ENCODE peak calls at places on chromosomes 1 and 21, in eight cellular contexts. W, L, I, F, V, C, N and K are unnamed samples.

GRCh38 chr1:43366179-43366578 is 1.6 kb downstream of the ELOVL1 start:
- DNase-seq in W (no peak), L (no peak), I (no peak), F (peak; percentile 73), V (no peak), C (peak; percentile 18), N (no peak), K (no peak)

GRCh38 chr21:42440187-42440792 is 36.6 kb downstream of the UBASH3A start:
- DNase-seq in W (no peak), L (no peak), I (no peak), F (no peak), V (no peak), C (no peak), N (no peak), K (no peak)

GRCh38 chr1:168202941-168203654 is 22.7 kb upstream of the SFT2D2 start:
- DNase-seq in W (no peak), L (peak; percentile 95), I (no peak), F (no peak), V (peak; percentile 78), C (no peak), N (peak; percentile 95), K (no peak)

GRCh38 chr1:22031214-22031962 is 21.1 kb upstream of the CDC42 start:
- DNase-seq in W (peak; percentile 28), L (no peak), I (no peak), F (no peak), V (no peak), C (no peak), N (no peak), K (no peak)

GRCh38 chr1:156896490-156897033 is 3.0 kb downstream of the PEAR1 start:
- DNase-seq in W (no peak), L (peak; percentile 84), I (no peak), F (peak; percentile 54), V (peak; percentile 85), C (no peak), N (peak; percentile 91), K (peak; percentile 12)

GRCh38 chr1:55640708-55641473 is 425.7 kb upstream of the USP24 start:
- DNase-seq in W (peak; percentile 0), L (peak; percentile 81), I (peak; percentile 86), F (no peak), V (peak; percentile 42), C (peak; percentile 65), N (peak; percentile 55), K (no peak)

GRCh38 chr21:45259206-45259795 is 28.4 kb downstream of the POFUT2 start:
- DNase-seq in W (no peak), L (peak; percentile 10), I (no peak), F (peak; percentile 12), V (no peak), C (no peak), N (no peak), K (no peak)

GRCh38 chr1:182700351-182700709 is 15.9 kb upstream of the RGS8 start:
- DNase-seq in W (no peak), L (no peak), I (no peak), F (no peak), V (no peak), C (no peak), N (no peak), K (no peak)

GRCh38 chr1:155000725-155001437 is 1.7 kb upstream of the ZBTB7B start:
- DNase-seq in W (peak; percentile 57), L (peak; percentile 87), I (peak; percentile 95), F (peak; percentile 95), V (peak; percentile 93), C (peak; percentile 89), N (peak; percentile 76), K (peak; percentile 84)

GRCh38 chr1:34929497-34929852 is at the start of gene DLGAP3:
- DNase-seq in W (no peak), L (peak; percentile 20), I (no peak), F (no peak), V (no peak), C (no peak), N (no peak), K (peak; percentile 81)

GRCh38 chr1:8818325-8818775 is 910 bp upstream of the RERE start:
- DNase-seq in W (no peak), L (peak; percentile 75), I (no peak), F (no peak), V (peak; percentile 81), C (no peak), N (peak; percentile 91), K (no peak)

GRCh38 chr1:196385109-196385508 is 223.1 kb downstream of the KCNT2 start:
- DNase-seq in W (no peak), L (no peak), I (no peak), F (no peak), V (no peak), C (no peak), N (no peak), K (no peak)

GRCh38 chr1:53447413-53447812 is 11.8 kb upstream of the DMRTB1 start:
- DNase-seq in W (no peak), L (no peak), I (no peak), F (no peak), V (no peak), C (no peak), N (no peak), K (no peak)

GRCh38 chr1:53449026-53449425 is 10.2 kb upstream of the DMRTB1 start:
- DNase-seq in W (no peak), L (peak; percentile 71), I (no peak), F (no peak), V (peak; percentile 68), C (no peak), N (peak; percentile 41), K (no peak)

GRCh38 chr1:53449693-53450092 is 9.5 kb upstream of the DMRTB1 start:
- DNase-seq in W (no peak), L (no peak), I (no peak), F (no peak), V (no peak), C (no peak), N (no peak), K (no peak)

GRCh38 chr1:53448241-53448841 is 10.9 kb upstream of the DMRTB1 start:
- DNase-seq in W (no peak), L (no peak), I (no peak), F (peak; percentile 69), V (no peak), C (no peak), N (no peak), K (no peak)

GRCh38 chr1:53450225-53450624 is 9.0 kb upstream of the DMRTB1 start:
- DNase-seq in W (no peak), L (no peak), I (no peak), F (no peak), V (no peak), C (no peak), N (no peak), K (peak; percentile 51)
- TF ChIP-seq CTCF in W (no peak), L (peak; percentile 43), I (peak; percentile 53), F (peak; percentile 70), V (peak; percentile 39), C (peak; percentile 31), N (peak; percentile 45), K (peak; percentile 40)

GRCh38 chr1:235586413-235586812 is 63.2 kb downstream of the GNG4 start:
- DNase-seq in W (no peak), L (no peak), I (no peak), F (peak; percentile 58), V (no peak), C (no peak), N (no peak), K (no peak)

GRCh38 chr1:235586992-235587391 is 62.6 kb downstream of the GNG4 start:
- DNase-seq in W (no peak), L (no peak), I (no peak), F (no peak), V (no peak), C (no peak), N (no peak), K (no peak)

GRCh38 chr1:235584973-235585372 is 64.6 kb downstream of the GNG4 start:
- DNase-seq in W (no peak), L (no peak), I (no peak), F (no peak), V (no peak), C (no peak), N (no peak), K (no peak)

GRCh38 chr1:235582130-235582529 is 67.5 kb downstream of the GNG4 start:
- DNase-seq in W (no peak), L (no peak), I (no peak), F (no peak), V (no peak), C (no peak), N (no peak), K (no peak)

DNA sequence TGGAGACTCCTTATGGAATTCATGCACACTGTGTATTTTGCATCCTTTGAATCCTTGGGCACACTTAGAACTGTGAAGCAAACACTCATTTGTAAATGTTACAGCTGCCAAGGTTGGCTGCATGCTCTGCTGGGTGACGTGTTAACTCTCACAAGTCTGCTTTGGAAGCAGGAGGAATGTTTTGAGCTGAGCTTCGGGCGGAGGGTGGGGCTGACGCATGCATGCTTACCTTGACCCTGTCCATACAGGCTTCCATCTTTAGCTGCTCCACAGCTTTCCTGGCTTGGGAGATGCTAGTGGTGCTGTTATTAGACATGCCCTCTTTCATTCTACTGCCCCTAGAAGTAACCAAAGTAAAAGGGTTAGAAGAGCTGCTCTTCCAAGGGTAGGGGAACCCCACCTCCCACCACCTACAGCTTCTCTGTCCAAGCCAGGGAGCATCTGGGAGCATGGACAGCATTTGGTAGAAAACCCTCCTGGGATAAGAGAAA is 66.0 kb downstream of the GNG4 start:
- DNase-seq in W (no peak), L (peak; percentile 29), I (no peak), F (no peak), V (no peak), C (no peak), N (peak; percentile 9), K (no peak)
- TF ChIP-seq CTCF in W (no peak), L (no peak), I (no peak), F (peak; percentile 45), V (no peak), C (no peak), N (peak; percentile 28), K (no peak)

GRCh38 chr1:41394918-41395598 is 33.8 kb downstream of the FOXO6 start:
- DNase-seq in W (no peak), L (peak; percentile 24), I (no peak), F (peak; percentile 90), V (no peak), C (no peak), N (no peak), K (peak; percentile 58)
- TF ChIP-seq CTCF in W (no peak), L (no peak), I (no peak), F (peak; percentile 48), V (no peak), C (no peak), N (no peak), K (no peak)

GRCh38 chr1:220453371-220453770 is 74.6 kb upstream of the MARK1 start:
- DNase-seq in W (no peak), L (no peak), I (peak; percentile 2), F (no peak), V (no peak), C (no peak), N (no peak), K (no peak)

GRCh38 chr1:220451541-220451940 is 76.4 kb upstream of the MARK1 start:
- DNase-seq in W (no peak), L (no peak), I (no peak), F (no peak), V (no peak), C (no peak), N (peak; percentile 37), K (no peak)

GRCh38 chr1:220455559-220455958 is 72.4 kb upstream of the MARK1 start:
- DNase-seq in W (no peak), L (no peak), I (no peak), F (no peak), V (no peak), C (no peak), N (no peak), K (no peak)

GRCh38 chr1:220450927-220451326 is 77.0 kb upstream of the MARK1 start:
- DNase-seq in W (no peak), L (no peak), I (peak; percentile 4), F (no peak), V (no peak), C (no peak), N (no peak), K (no peak)

GRCh38 chr1:220454155-220454777 is 73.7 kb upstream of the MARK1 start:
- DNase-seq in W (no peak), L (no peak), I (no peak), F (no peak), V (no peak), C (no peak), N (no peak), K (no peak)
- TF ChIP-seq CTCF in W (no peak), L (no peak), I (peak; percentile 33), F (peak; percentile 60), V (peak; percentile 15), C (peak; percentile 33), N (peak; percentile 30), K (peak; percentile 77)